ENCODE peak calls at places on chromosomes 11 and 22, in ten cellular contexts. K is WTC11, S is sigmoid colon, M is brain microvascular endothelial cell, Y is Panc1, P is coronary artery, V is neural crest cell, R is neural progenitor cell, O is dorsolateral prefrontal cortex, T is CD14-positive monocyte. Q is an unnamed sample.
A peak's percentile ranks its signal among the peaks of the same experiment; 100 is the strongest.

GRCh38 chr11:62116458-62116857 is 7.4 kb upstream of the INCENP start:
- DNase-seq in K (no peak), S (no peak), M (no peak), Y (no peak), P (no peak), V (no peak), R (no peak), O (no peak), T (no peak), Q (no peak)

GRCh38 chr22:48171294-48171693 is 1408.8 kb downstream of the TBC1D22A start:
- DNase-seq in K (no peak), S (no peak), M (no peak), Y (no peak), P (peak; percentile 65), V (no peak), R (peak; percentile 56), O (no peak), T (no peak), Q (peak; percentile 75)

GRCh38 chr11:132632641-132633124 is 899.6 kb downstream of the OPCML start:
- DNase-seq in K (no peak), S (no peak), M (peak; percentile 99), Y (peak; percentile 91), P (no peak), V (no peak), R (no peak), O (no peak), T (no peak), Q (no peak)

GRCh38 chr11:71914617-71915189 is 13.7 kb downstream of the XNDC1N start:
- DNase-seq in K (no peak), S (no peak), M (no peak), Y (no peak), P (no peak), V (no peak), R (no peak), O (no peak), T (no peak), Q (no peak)

GRCh38 chr22:31228425-31228824 is 16.3 kb downstream of the LIMK2 start:
- DNase-seq in K (no peak), S (no peak), M (no peak), Y (no peak), P (no peak), V (no peak), R (no peak), O (no peak), T (no peak), Q (no peak)

GRCh38 chr11:30984442-30984816 is 385.1 kb downstream of the DCDC1 start:
- DNase-seq in K (no peak), S (no peak), M (peak; percentile 12), Y (no peak), P (no peak), V (no peak), R (no peak), O (no peak), T (no peak), Q (no peak)

GRCh38 chr11:11263238-11264030 is 89.6 kb downstream of the CSNK2A3 start:
- DNase-seq in K (no peak), S (no peak), M (peak; percentile 4), Y (no peak), P (no peak), V (no peak), R (no peak), O (no peak), T (no peak), Q (no peak)

GRCh38 chr22:45162531-45162930 is 1.2 kb upstream of the NUP50 start:
- DNase-seq in K (no peak), S (no peak), M (no peak), Y (no peak), P (no peak), V (no peak), R (peak; percentile 4), O (no peak), T (no peak), Q (no peak)

GRCh38 chr11:134626032-134626431 is 214.0 kb upstream of the B3GAT1 start:
- DNase-seq in K (no peak), S (no peak), M (no peak), Y (no peak), P (no peak), V (no peak), R (no peak), O (no peak), T (no peak), Q (no peak)

GRCh38 chr11:41660585-41660984 is 201.1 kb upstream of the LRRC4C start:
- DNase-seq in K (peak; percentile 75), S (no peak), M (no peak), Y (no peak), P (no peak), V (no peak), R (peak; percentile 21), O (no peak), T (no peak), Q (no peak)

GRCh38 chr11:103970850-103971249 is 65.6 kb upstream of the DDI1 start:
- DNase-seq in K (no peak), S (no peak), M (no peak), Y (no peak), P (no peak), V (no peak), R (no peak), O (no peak), T (no peak), Q (no peak)

GRCh38 chr22:44583076-44583760 is 85.2 kb upstream of the RTL6 start:
- DNase-seq in K (no peak), S (peak; percentile 38), M (no peak), Y (no peak), P (peak; percentile 46), V (no peak), R (no peak), O (no peak), T (peak; percentile 50), Q (peak; percentile 55)

GRCh38 chr11:9660886-9661285 is 3.0 kb upstream of the SWAP70 start:
- DNase-seq in K (no peak), S (no peak), M (no peak), Y (no peak), P (no peak), V (no peak), R (no peak), O (no peak), T (peak; percentile 81), Q (no peak)

GRCh38 chr22:49540084-49540483 is 287.6 kb downstream of the BRD1 start:
- DNase-seq in K (no peak), S (peak; percentile 21), M (no peak), Y (no peak), P (no peak), V (no peak), R (no peak), O (no peak), T (no peak), Q (no peak)

GRCh38 chr11:111069076-111069475 is 176.4 kb upstream of the POU2AF2 start:
- DNase-seq in K (peak; percentile 28), S (no peak), M (peak; percentile 34), Y (no peak), P (no peak), V (no peak), R (peak; percentile 15), O (no peak), T (peak; percentile 63), Q (no peak)

GRCh38 chr11:10348650-10349280 is 43.9 kb downstream of the ADM start:
- DNase-seq in K (no peak), S (no peak), M (no peak), Y (no peak), P (no peak), V (no peak), R (no peak), O (no peak), T (no peak), Q (no peak)

GRCh38 chr11:125995313-125995712 is 49.5 kb downstream of the VSIG10L2 start:
- DNase-seq in K (no peak), S (no peak), M (no peak), Y (no peak), P (no peak), V (no peak), R (peak; percentile 12), O (peak; percentile 31), T (no peak), Q (no peak)

DNA sequence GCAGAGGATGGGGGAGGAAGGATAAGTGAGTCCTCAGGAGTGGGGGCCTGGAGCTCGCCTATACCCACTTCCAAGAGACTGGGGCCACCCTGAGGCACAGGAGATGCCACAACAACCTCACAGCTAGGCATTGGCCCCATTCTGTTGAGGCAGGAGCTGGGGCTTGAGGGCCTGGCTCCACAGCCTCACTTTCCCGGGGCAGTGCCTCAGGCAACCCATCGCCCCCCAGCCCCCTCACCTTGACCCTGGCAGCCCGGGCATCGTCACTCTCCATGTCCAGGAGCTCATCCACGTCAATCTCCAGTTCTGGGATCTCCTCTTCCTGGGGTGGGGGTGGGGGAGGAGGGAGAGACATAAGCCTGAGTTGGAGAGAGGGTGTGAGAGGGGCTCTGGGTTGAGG is 1.8 kb downstream of the PPP1R14B start:
- DNase-seq in K (no peak), S (no peak), M (no peak), Y (no peak), P (no peak), V (no peak), R (no peak), O (no peak), T (no peak), Q (no peak)
- TF ChIP-seq CTCF in K (no peak), S (no peak), M (no peak), Y (no peak), P (no peak), V (no peak), R (no peak), O (no peak), T (no peak), Q (no peak)

GRCh38 chr11:47248664-47249377 is at the start of gene ACP2:
- DNase-seq in K (peak; percentile 91), S (peak; percentile 94), M (peak; percentile 83), Y (no peak), P (peak; percentile 92), V (peak; percentile 84), R (peak; percentile 90), O (peak; percentile 88), T (peak; percentile 88), Q (no peak)
- TF ChIP-seq CTCF in K (no peak), S (no peak), M (peak; percentile 41), Y (no peak), P (no peak), V (peak; percentile 34), R (peak; percentile 26), O (peak; percentile 24), T (no peak), Q (peak; percentile 61)

GRCh38 chr11:65538915-65539374 is 14.1 kb downstream of the SCYL1 start:
- DNase-seq in K (peak; percentile 64), S (no peak), M (no peak), Y (no peak), P (peak; percentile 74), V (peak; percentile 31), R (peak; percentile 85), O (no peak), T (no peak), Q (no peak)
- TF ChIP-seq CTCF in K (no peak), S (no peak), M (no peak), Y (no peak), P (no peak), V (peak; percentile 18), R (peak; percentile 17), O (no peak), T (no peak), Q (no peak)

GRCh38 chr11:32752001-32752400 is 42.5 kb downstream of the CCDC73 start:
- DNase-seq in K (no peak), S (no peak), M (no peak), Y (no peak), P (no peak), V (no peak), R (no peak), O (no peak), T (no peak), Q (no peak)

DNA sequence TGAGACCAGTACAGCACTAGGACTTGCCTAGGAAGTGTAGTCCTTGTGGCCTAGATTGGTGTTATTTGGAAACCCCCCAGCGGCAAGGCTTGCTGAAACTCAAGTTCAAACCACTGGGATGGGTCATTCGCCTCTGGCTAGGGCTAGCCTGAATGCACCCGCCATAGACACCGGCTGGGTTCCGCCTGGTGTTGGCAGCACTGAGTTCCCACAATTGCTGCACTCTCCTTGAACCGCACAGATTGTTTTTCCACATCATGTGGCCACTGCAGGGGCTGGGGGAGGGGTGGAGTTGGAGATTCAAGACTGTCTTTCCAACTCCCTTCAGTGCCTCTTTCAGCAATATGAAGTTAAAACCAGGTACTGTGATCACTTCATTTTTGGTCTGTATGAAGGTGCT is 43.1 kb downstream of the CCDC73 start:
- DNase-seq in K (peak; percentile 43), S (peak; percentile 33), M (no peak), Y (no peak), P (no peak), V (no peak), R (no peak), O (no peak), T (no peak), Q (peak; percentile 58)
- TF ChIP-seq CTCF in K (no peak), S (no peak), M (no peak), Y (no peak), P (no peak), V (no peak), R (no peak), O (no peak), T (no peak), Q (no peak)

Q was measured in chondrocyte.